ENCODE peak calls at places on chromosomes 12 and 14, in eight cellular contexts. B is hepatocyte, E is psoas muscle, C is heart left ventricle, R is brain microvascular endothelial cell, K is pancreas, V is Peyer's patch, Y is neural progenitor cell. W is an unnamed sample.

GRCh38 chr12:47223848-47224213 is 144.1 kb upstream of the AMIGO2 start:
- DNase-seq in B (peak; percentile 64), E (no peak), C (peak; percentile 64), R (no peak), K (peak; percentile 66), V (peak; percentile 71), Y (no peak), W (no peak)

GRCh38 chr12:27560126-27560525 is 36.1 kb downstream of the PPFIBP1 start:
- DNase-seq in B (no peak), E (no peak), C (no peak), R (no peak), K (no peak), V (no peak), Y (no peak), W (no peak)

GRCh38 chr12:1332327-1332726 is 262.1 kb downstream of the FBXL14 start:
- DNase-seq in B (no peak), E (no peak), C (no peak), R (no peak), K (no peak), V (no peak), Y (no peak), W (no peak)

GRCh38 chr12:754238-754816 is 1.9 kb downstream of the WNK1 start:
- DNase-seq in B (peak; percentile 11), E (no peak), C (peak; percentile 54), R (no peak), K (no peak), V (no peak), Y (peak; percentile 4), W (no peak)

GRCh38 chr12:53124352-53124723 is 21.1 kb downstream of the SOAT2 start:
- DNase-seq in B (no peak), E (no peak), C (no peak), R (no peak), K (no peak), V (no peak), Y (no peak), W (no peak)

GRCh38 chr12:15322164-15323054 is at the start of gene PTPRO:
- DNase-seq in B (peak; percentile 32), E (peak; percentile 17), C (no peak), R (no peak), K (peak; percentile 65), V (no peak), Y (peak; percentile 83), W (no peak)

GRCh38 chr12:25056486-25057130 is 107.7 kb upstream of the BCAT1 start:
- DNase-seq in B (no peak), E (no peak), C (no peak), R (no peak), K (no peak), V (no peak), Y (no peak), W (no peak)

GRCh38 chr12:21026302-21026701 is 104.7 kb upstream of the SLCO1B1 start:
- DNase-seq in B (no peak), E (no peak), C (no peak), R (peak; percentile 36), K (no peak), V (no peak), Y (no peak), W (no peak)

GRCh38 chr12:69987453-69988102 is 162.6 kb downstream of the MYRFL start:
- DNase-seq in B (peak; percentile 86), E (no peak), C (no peak), R (peak; percentile 93), K (no peak), V (peak; percentile 76), Y (no peak), W (peak; percentile 80)

GRCh38 chr12:76032043-76032981 is 736 bp upstream of the PHLDA1 start:
- DNase-seq in B (peak; percentile 72), E (no peak), C (no peak), R (peak; percentile 60), K (peak; percentile 62), V (peak; percentile 68), Y (peak; percentile 67), W (no peak)

GRCh38 chr14:80850197-80850814 is 91.2 kb downstream of the CEP128 start:
- DNase-seq in B (peak; percentile 41), E (no peak), C (no peak), R (no peak), K (no peak), V (no peak), Y (peak; percentile 42), W (no peak)

DNA sequence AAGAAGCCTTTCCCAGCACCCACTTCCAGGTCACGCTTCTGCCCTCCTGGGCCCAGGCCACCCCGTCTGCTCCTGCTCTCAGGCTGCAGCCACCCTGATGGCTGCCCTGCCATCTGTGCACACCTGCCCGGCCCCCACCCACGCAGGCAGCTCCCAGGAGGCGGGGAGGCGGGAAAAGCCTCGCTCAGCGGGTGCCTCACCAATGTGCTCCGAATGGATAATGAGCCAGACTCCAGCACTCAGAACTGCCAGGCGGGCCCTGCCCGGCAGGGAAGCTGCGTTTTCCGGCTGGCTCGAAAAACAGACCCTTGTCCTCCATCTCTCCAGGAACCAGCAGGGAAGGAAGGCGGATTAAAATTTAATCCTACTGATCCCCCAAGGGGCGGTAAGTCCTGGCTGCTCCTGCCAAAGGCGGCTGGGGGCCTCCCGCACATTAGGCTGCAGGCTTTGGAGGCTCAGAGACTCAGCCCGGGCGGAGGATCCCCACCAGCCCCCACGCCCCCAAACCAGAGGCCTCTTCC is 104.0 kb downstream of the NCOR2 start:
- DNase-seq in B (peak; percentile 43), E (no peak), C (peak; percentile 51), R (no peak), K (peak; percentile 63), V (no peak), Y (peak; percentile 90), W (no peak)
- H3K36me3 ChIP-seq in B (no peaks in the 10 kb centered on the region), E (no peaks in the 10 kb centered on the region), C (peaks cover 54% of the 10 kb centered on the region), R (peaks cover 34% of the 10 kb centered on the region), K (peaks cover 5% of the 10 kb centered on the region), V (no peaks in the 10 kb centered on the region), Y (no peaks in the 10 kb centered on the region), W (peaks cover 12% of the 10 kb centered on the region)

DNA sequence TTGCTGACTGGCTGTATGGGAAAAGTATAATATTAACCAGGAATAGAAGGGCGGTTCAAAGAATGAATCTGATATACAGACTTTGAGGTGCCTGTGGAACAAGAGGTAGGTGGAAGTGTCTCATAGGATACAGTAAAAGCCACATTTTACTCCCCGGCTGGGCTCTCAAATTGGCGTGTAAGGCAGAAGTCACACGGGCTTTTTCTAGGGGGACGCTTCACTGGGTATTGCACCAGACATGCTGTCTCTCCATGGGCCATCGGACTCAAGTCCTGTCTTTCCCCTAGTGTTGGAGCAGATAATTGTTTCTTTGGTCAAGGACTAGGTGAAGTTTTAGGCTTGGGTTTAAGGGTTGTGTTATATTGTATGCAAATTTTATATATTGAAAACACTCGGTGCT is 9.1 kb downstream of the TMCC3 start:
- DNase-seq in B (no peak), E (no peak), C (no peak), R (no peak), K (no peak), V (no peak), Y (no peak), W (peak; percentile 78)
- TF ChIP-seq CTCF in B (no peak), E (no peak), C (no peak), R (no peak), K (no peak), V (no peak), Y (no peak), W (peak; percentile 33)

GRCh38 chr12:94686834-94687628 is 36.7 kb upstream of the TMCC3 start:
- DNase-seq in B (no peak), E (no peak), C (no peak), R (no peak), K (no peak), V (no peak), Y (no peak), W (no peak)

GRCh38 chr12:94694732-94695131 is 44.4 kb upstream of the TMCC3 start:
- DNase-seq in B (no peak), E (no peak), C (no peak), R (no peak), K (no peak), V (no peak), Y (no peak), W (no peak)

GRCh38 chr12:94689002-94689645 is 38.8 kb upstream of the TMCC3 start:
- DNase-seq in B (peak; percentile 13), E (no peak), C (no peak), R (peak; percentile 45), K (no peak), V (no peak), Y (no peak), W (no peak)

GRCh38 chr12:94690199-94690695 is 39.9 kb upstream of the TMCC3 start:
- DNase-seq in B (peak; percentile 32), E (no peak), C (no peak), R (no peak), K (no peak), V (no peak), Y (no peak), W (no peak)

DNA sequence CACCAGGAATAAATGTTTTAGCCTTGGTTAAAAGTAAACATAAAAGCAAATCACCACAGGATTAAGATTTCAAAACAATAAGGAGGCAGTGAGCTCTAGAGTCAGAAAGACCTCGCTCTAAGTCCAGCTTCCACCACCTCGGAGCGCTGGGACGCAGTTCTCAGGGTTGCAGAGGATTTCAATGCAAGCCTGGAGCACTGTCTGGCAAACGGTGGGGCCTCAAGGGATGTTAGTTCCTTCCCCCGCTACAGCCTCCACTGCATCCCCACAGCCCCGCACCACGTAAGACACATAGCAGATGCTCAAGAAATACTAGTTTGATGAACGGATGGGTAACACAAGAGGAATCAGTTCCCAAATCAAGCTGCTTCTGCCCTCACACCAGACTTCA is 39.3 kb upstream of the TMCC3 start:
- DNase-seq in B (no peak), E (peak; percentile 25), C (peak; percentile 45), R (no peak), K (no peak), V (no peak), Y (no peak), W (no peak)
- H3K4me3 ChIP-seq in B (no peak overlapping the region), E (peak overlapping the region; percentile 29), C (no peak overlapping the region), R (no peak overlapping the region), K (no peak overlapping the region), V (no peak overlapping the region), Y (no peak overlapping the region), W (no peak overlapping the region)

GRCh38 chr14:30603402-30603801 is 18.7 kb upstream of the SCFD1 start:
- DNase-seq in B (no peak), E (no peak), C (no peak), R (no peak), K (no peak), V (no peak), Y (no peak), W (no peak)

GRCh38 chr14:30600907-30601578 is 21.1 kb upstream of the SCFD1 start:
- DNase-seq in B (no peak), E (no peak), C (no peak), R (no peak), K (no peak), V (no peak), Y (no peak), W (no peak)

GRCh38 chr14:30601579-30601916 is 20.6 kb upstream of the SCFD1 start:
- DNase-seq in B (no peak), E (no peak), C (no peak), R (no peak), K (no peak), V (no peak), Y (no peak), W (no peak)

GRCh38 chr14:30596972-30597371 is 25.1 kb upstream of the SCFD1 start:
- DNase-seq in B (no peak), E (no peak), C (no peak), R (no peak), K (no peak), V (no peak), Y (no peak), W (no peak)

DNA sequence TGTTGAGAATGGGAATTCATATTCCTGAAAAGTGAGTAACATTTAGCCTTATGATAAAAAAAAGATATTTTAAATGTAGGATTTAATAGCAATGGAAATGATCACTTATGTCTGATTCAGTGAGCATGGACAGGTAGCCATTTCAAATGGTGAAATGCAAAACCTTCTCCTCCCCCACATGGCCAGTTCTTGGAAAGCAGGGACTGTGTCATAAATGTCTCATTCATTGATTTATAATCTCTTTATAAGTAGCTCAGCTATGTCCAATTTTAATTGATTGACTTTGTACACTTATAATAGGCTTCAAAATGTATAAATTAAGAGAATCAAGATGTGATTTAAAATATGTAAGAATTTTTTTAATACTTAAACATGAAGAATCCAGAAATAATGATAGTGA is 24.6 kb upstream of the SCFD1 start:
- DNase-seq in B (no peak), E (no peak), C (no peak), R (no peak), K (no peak), V (no peak), Y (no peak), W (no peak)
- H3K36me3 ChIP-seq in B (no peaks in the 10 kb centered on the region), E (no peaks in the 10 kb centered on the region), C (peaks cover 78% of the 10 kb centered on the region), R (peaks cover 27% of the 10 kb centered on the region), K (no peaks in the 10 kb centered on the region), V (no peaks in the 10 kb centered on the region), Y (peaks cover 39% of the 10 kb centered on the region), W (no peaks in the 10 kb centered on the region)

W was measured in kidney epithelial cell.